ENCODE peak calls at places on chromosomes 3 and 15, in five cellular contexts. One of them, this sample, is unnamed.

GRCh38 chr15:82810863-82811421 is 1.5 kb downstream of the WHAMM start:
- DNase-seq in CD8-positive, alpha-beta memory T cell: peak
- DNase-seq in AG08395: no peak
- DNase-seq in AG09309: no peak
- DNase-seq in progenitor cell of endocrine pancreas: no peak
- DNase-seq in this sample: peak

GRCh38 chr3:158127250-158128219 is 17.6 kb downstream of the RSRC1 start:
- DNase-seq in AG08395: peak
- DNase-seq in AG09309: no peak
- DNase-seq in CD8-positive, alpha-beta memory T cell: no peak
- DNase-seq in progenitor cell of endocrine pancreas: no peak
- DNase-seq in this sample: no peak

GRCh38 chr3:57918123-57918837 is 89.9 kb upstream of the FLNB start:
- DNase-seq in AG09309: peak
- DNase-seq in progenitor cell of endocrine pancreas: no peak
- DNase-seq in CD8-positive, alpha-beta memory T cell: no peak
- DNase-seq in AG08395: peak
- DNase-seq in this sample: no peak

GRCh38 chr3:32960404-32961160 is 9.1 kb downstream of the CCR4 start:
- DNase-seq in CD8-positive, alpha-beta memory T cell: no peak
- DNase-seq in AG08395: no peak
- DNase-seq in progenitor cell of endocrine pancreas: no peak
- DNase-seq in AG09309: no peak
- DNase-seq in this sample: no peak

GRCh38 chr3:196513697-196514349 is 1.3 kb downstream of the SMCO1 start:
- DNase-seq in AG09309: no peak
- DNase-seq in CD8-positive, alpha-beta memory T cell: no peak
- DNase-seq in progenitor cell of endocrine pancreas: no peak
- DNase-seq in AG08395: no peak
- DNase-seq in this sample: no peak

GRCh38 chr15:60964527-60964926 is 264.6 kb downstream of the RORA start:
- DNase-seq in AG09309: no peak
- DNase-seq in CD8-positive, alpha-beta memory T cell: no peak
- DNase-seq in progenitor cell of endocrine pancreas: no peak
- DNase-seq in AG08395: no peak
- DNase-seq in this sample: no peak

GRCh38 chr15:42264790-42265189 is 8.2 kb upstream of the GANC start:
- DNase-seq in CD8-positive, alpha-beta memory T cell: no peak
- DNase-seq in AG08395: no peak
- DNase-seq in AG09309: no peak
- DNase-seq in progenitor cell of endocrine pancreas: no peak
- DNase-seq in this sample: no peak

GRCh38 chr15:76968310-76968709 is 26.6 kb upstream of the PSTPIP1 start:
- DNase-seq in AG09309: no peak
- DNase-seq in CD8-positive, alpha-beta memory T cell: no peak
- DNase-seq in AG08395: no peak
- DNase-seq in progenitor cell of endocrine pancreas: no peak
- DNase-seq in this sample: no peak

GRCh38 chr15:57384816-57385215 is 8.5 kb downstream of the CGNL1 start:
- DNase-seq in AG09309: no peak
- DNase-seq in CD8-positive, alpha-beta memory T cell: no peak
- DNase-seq in AG08395: no peak
- DNase-seq in progenitor cell of endocrine pancreas: no peak
- DNase-seq in this sample: no peak

GRCh38 chr3:33664195-33664594 is 53.9 kb downstream of the CLASP2 start:
- DNase-seq in AG09309: peak
- DNase-seq in progenitor cell of endocrine pancreas: no peak
- DNase-seq in CD8-positive, alpha-beta memory T cell: no peak
- DNase-seq in AG08395: peak
- DNase-seq in this sample: peak

GRCh38 chr15:100899601-100900000 is 19.6 kb upstream of the LRRK1 start:
- DNase-seq in progenitor cell of endocrine pancreas: no peak
- DNase-seq in AG08395: no peak
- DNase-seq in AG09309: no peak
- DNase-seq in CD8-positive, alpha-beta memory T cell: no peak
- DNase-seq in this sample: no peak

GRCh38 chr15:76327191-76328105 is 9.1 kb upstream of the ISL2 start:
- DNase-seq in CD8-positive, alpha-beta memory T cell: no peak
- DNase-seq in AG09309: no peak
- DNase-seq in AG08395: no peak
- DNase-seq in progenitor cell of endocrine pancreas: no peak
- DNase-seq in this sample: no peak

GRCh38 chr3:120102232-120102631 is 8.0 kb upstream of the GSK3B start:
- DNase-seq in CD8-positive, alpha-beta memory T cell: no peak
- DNase-seq in AG08395: no peak
- DNase-seq in AG09309: no peak
- DNase-seq in progenitor cell of endocrine pancreas: no peak
- DNase-seq in this sample: no peak

GRCh38 chr15:29613951-29614382 is 208.3 kb downstream of the TJP1 start:
- DNase-seq in AG09309: no peak
- DNase-seq in AG08395: no peak
- DNase-seq in CD8-positive, alpha-beta memory T cell: no peak
- DNase-seq in progenitor cell of endocrine pancreas: no peak
- DNase-seq in this sample: peak

GRCh38 chr3:70631716-70632307 is 319.4 kb upstream of the MDFIC2 start:
- DNase-seq in CD8-positive, alpha-beta memory T cell: no peak
- DNase-seq in AG09309: no peak
- DNase-seq in progenitor cell of endocrine pancreas: no peak
- DNase-seq in AG08395: no peak
- DNase-seq in this sample: no peak

GRCh38 chr3:94171954-94172353 is 109.1 kb downstream of the NSUN3 start:
- DNase-seq in AG09309: no peak
- DNase-seq in progenitor cell of endocrine pancreas: no peak
- DNase-seq in CD8-positive, alpha-beta memory T cell: no peak
- DNase-seq in AG08395: no peak
- DNase-seq in this sample: no peak

GRCh38 chr15:85711590-85712192 is 83.0 kb downstream of the KLHL25 start:
- DNase-seq in AG08395: no peak
- DNase-seq in AG09309: no peak
- DNase-seq in progenitor cell of endocrine pancreas: no peak
- DNase-seq in CD8-positive, alpha-beta memory T cell: no peak
- DNase-seq in this sample: no peak

GRCh38 chr15:90054618-90055097 is 47.6 kb downstream of the IDH2 start:
- DNase-seq in CD8-positive, alpha-beta memory T cell: no peak
- DNase-seq in progenitor cell of endocrine pancreas: no peak
- DNase-seq in AG08395: no peak
- DNase-seq in AG09309: no peak
- DNase-seq in this sample: no peak

GRCh38 chr3:186883686-186884058 is 41.2 kb downstream of the ADIPOQ start:
- DNase-seq in progenitor cell of endocrine pancreas: no peak
- DNase-seq in AG08395: no peak
- DNase-seq in AG09309: no peak
- DNase-seq in CD8-positive, alpha-beta memory T cell: no peak
- DNase-seq in this sample: no peak

GRCh38 chr15:41934843-41935242 is 37.5 kb downstream of the EHD4 start:
- DNase-seq in CD8-positive, alpha-beta memory T cell: peak
- DNase-seq in AG08395: no peak
- DNase-seq in progenitor cell of endocrine pancreas: no peak
- DNase-seq in AG09309: no peak
- DNase-seq in this sample: peak

GRCh38 chr15:58331562-58331902 is 100.3 kb upstream of the LIPC start:
- DNase-seq in progenitor cell of endocrine pancreas: no peak
- DNase-seq in AG09309: peak
- DNase-seq in CD8-positive, alpha-beta memory T cell: no peak
- DNase-seq in AG08395: peak
- DNase-seq in this sample: no peak

GRCh38 chr15:25693321-25694237 is 169.5 kb downstream of the ATP10A start:
- DNase-seq in AG09309: no peak
- DNase-seq in AG08395: peak
- DNase-seq in progenitor cell of endocrine pancreas: peak
- DNase-seq in CD8-positive, alpha-beta memory T cell: no peak
- DNase-seq in this sample: peak

GRCh38 chr3:108088697-108089096 is 2.1 kb downstream of the CD47 start:
- DNase-seq in CD8-positive, alpha-beta memory T cell: peak
- DNase-seq in AG09309: no peak
- DNase-seq in AG08395: peak
- DNase-seq in progenitor cell of endocrine pancreas: no peak
- DNase-seq in this sample: peak

GRCh38 chr3:11720220-11721113 is 76.8 kb upstream of the VGLL4 start:
- DNase-seq in AG09309: no peak
- DNase-seq in AG08395: peak
- DNase-seq in CD8-positive, alpha-beta memory T cell: peak
- DNase-seq in progenitor cell of endocrine pancreas: peak
- DNase-seq in this sample: peak

GRCh38 chr3:71266875-71267274 is 316.7 kb downstream of the FOXP1 start:
- DNase-seq in AG09309: no peak
- DNase-seq in AG08395: no peak
- DNase-seq in CD8-positive, alpha-beta memory T cell: no peak
- DNase-seq in progenitor cell of endocrine pancreas: no peak
- DNase-seq in this sample: no peak

GRCh38 chr15:84831028-84831427 is 13.9 kb downstream of the ALPK3 start:
- DNase-seq in AG09309: no peak
- DNase-seq in progenitor cell of endocrine pancreas: no peak
- DNase-seq in CD8-positive, alpha-beta memory T cell: no peak
- DNase-seq in AG08395: no peak
- DNase-seq in this sample: no peak

GRCh38 chr15:58331903-58332675 is 99.7 kb upstream of the LIPC start:
- DNase-seq in AG09309: peak
- DNase-seq in CD8-positive, alpha-beta memory T cell: peak
- DNase-seq in progenitor cell of endocrine pancreas: no peak
- DNase-seq in AG08395: peak
- DNase-seq in this sample: peak

GRCh38 chr3:100696161-100696560 is 13.1 kb upstream of the TFG start:
- DNase-seq in AG09309: no peak
- DNase-seq in AG08395: no peak
- DNase-seq in progenitor cell of endocrine pancreas: no peak
- DNase-seq in CD8-positive, alpha-beta memory T cell: no peak
- DNase-seq in this sample: no peak

GRCh38 chr15:52337198-52337853 is 41.7 kb upstream of the MYO5C start:
- DNase-seq in AG08395: peak
- DNase-seq in CD8-positive, alpha-beta memory T cell: no peak
- DNase-seq in AG09309: no peak
- DNase-seq in progenitor cell of endocrine pancreas: no peak
- DNase-seq in this sample: no peak

GRCh38 chr3:14273886-14274517 is 95.4 kb downstream of the LSM3 start:
- DNase-seq in AG08395: no peak
- DNase-seq in progenitor cell of endocrine pancreas: no peak
- DNase-seq in CD8-positive, alpha-beta memory T cell: no peak
- DNase-seq in AG09309: no peak
- DNase-seq in this sample: no peak